ENCODE peak calls at places on chromosomes 16 and 17, in nine cellular contexts. One of them, this sample, is unnamed.

GRCh38 chr16:2520784-2521577 is 810 bp downstream of the AMDHD2 start:
- DNase-seq in PC-3: peak
- DNase-seq in NCI-H1436 treated with DMSO at 0.1 percent for 48 hours: no peak
- DNase-seq in fibroblast of mammary gland: peak
- DNase-seq in Panc1: no peak
- DNase-seq in skeletal muscle cell: no peak
- DNase-seq in mesothelial cell of epicardium: no peak
- DNase-seq in lung microvascular endothelial cell: no peak
- DNase-seq in midbrain: no peak
- DNase-seq in this sample: no peak

GRCh38 chr16:3797904-3798811 is 80.8 kb upstream of the TRAP1 start:
- DNase-seq in skeletal muscle cell: no peak
- DNase-seq in fibroblast of mammary gland: no peak
- DNase-seq in NCI-H1436 treated with DMSO at 0.1 percent for 48 hours: no peak
- DNase-seq in midbrain: no peak
- DNase-seq in PC-3: no peak
- DNase-seq in lung microvascular endothelial cell: no peak
- DNase-seq in mesothelial cell of epicardium: no peak
- DNase-seq in Panc1: no peak
- DNase-seq in this sample: no peak

GRCh38 chr16:14155572-14156213 is 84.6 kb downstream of the MRTFB start:
- DNase-seq in mesothelial cell of epicardium: no peak
- DNase-seq in skeletal muscle cell: no peak
- DNase-seq in NCI-H1436 treated with DMSO at 0.1 percent for 48 hours: no peak
- DNase-seq in lung microvascular endothelial cell: no peak
- DNase-seq in Panc1: no peak
- DNase-seq in fibroblast of mammary gland: no peak
- DNase-seq in PC-3: no peak
- DNase-seq in midbrain: no peak
- DNase-seq in this sample: no peak

GRCh38 chr17:13995856-13996635 is 73.3 kb upstream of the COX10 start:
- DNase-seq in fibroblast of mammary gland: no peak
- DNase-seq in NCI-H1436 treated with DMSO at 0.1 percent for 48 hours: no peak
- DNase-seq in midbrain: no peak
- DNase-seq in skeletal muscle cell: no peak
- DNase-seq in lung microvascular endothelial cell: no peak
- DNase-seq in Panc1: no peak
- DNase-seq in PC-3: no peak
- DNase-seq in mesothelial cell of epicardium: no peak
- DNase-seq in this sample: no peak

GRCh38 chr16:56931253-56931768 is 631 bp upstream of the HERPUD1 start:
- DNase-seq in midbrain: no peak
- DNase-seq in fibroblast of mammary gland: peak
- DNase-seq in mesothelial cell of epicardium: no peak
- DNase-seq in PC-3: no peak
- DNase-seq in NCI-H1436 treated with DMSO at 0.1 percent for 48 hours: no peak
- DNase-seq in lung microvascular endothelial cell: no peak
- DNase-seq in Panc1: no peak
- DNase-seq in skeletal muscle cell: no peak
- DNase-seq in this sample: no peak

GRCh38 chr17:49190932-49191331 is 19.4 kb downstream of the GNGT2 start:
- DNase-seq in Panc1: no peak
- DNase-seq in midbrain: no peak
- DNase-seq in fibroblast of mammary gland: no peak
- DNase-seq in PC-3: no peak
- DNase-seq in mesothelial cell of epicardium: no peak
- DNase-seq in NCI-H1436 treated with DMSO at 0.1 percent for 48 hours: no peak
- DNase-seq in lung microvascular endothelial cell: no peak
- DNase-seq in skeletal muscle cell: no peak
- DNase-seq in this sample: no peak

GRCh38 chr16:30122621-30123160 is 329 bp downstream of the MAPK3 start:
- DNase-seq in midbrain: no peak
- DNase-seq in fibroblast of mammary gland: no peak
- DNase-seq in Panc1: no peak
- DNase-seq in PC-3: no peak
- DNase-seq in lung microvascular endothelial cell: peak
- DNase-seq in mesothelial cell of epicardium: no peak
- DNase-seq in NCI-H1436 treated with DMSO at 0.1 percent for 48 hours: no peak
- DNase-seq in skeletal muscle cell: no peak
- DNase-seq in this sample: no peak

GRCh38 chr17:6749519-6749918 is 6.3 kb upstream of the XAF1 start:
- DNase-seq in lung microvascular endothelial cell: no peak
- DNase-seq in skeletal muscle cell: no peak
- DNase-seq in mesothelial cell of epicardium: no peak
- DNase-seq in fibroblast of mammary gland: peak
- DNase-seq in NCI-H1436 treated with DMSO at 0.1 percent for 48 hours: no peak
- DNase-seq in midbrain: no peak
- DNase-seq in PC-3: no peak
- DNase-seq in Panc1: no peak
- DNase-seq in this sample: no peak

GRCh38 chr16:49492090-49492801 is 118.6 kb downstream of the C16orf78 start:
- DNase-seq in PC-3: peak
- DNase-seq in Panc1: no peak
- DNase-seq in midbrain: peak
- DNase-seq in lung microvascular endothelial cell: peak
- DNase-seq in fibroblast of mammary gland: no peak
- DNase-seq in NCI-H1436 treated with DMSO at 0.1 percent for 48 hours: no peak
- DNase-seq in skeletal muscle cell: no peak
- DNase-seq in mesothelial cell of epicardium: peak
- DNase-seq in this sample: no peak

GRCh38 chr17:77324227-77324626 is 183.5 kb downstream of the SEC14L1 start:
- DNase-seq in lung microvascular endothelial cell: no peak
- DNase-seq in fibroblast of mammary gland: no peak
- DNase-seq in midbrain: no peak
- DNase-seq in mesothelial cell of epicardium: no peak
- DNase-seq in PC-3: no peak
- DNase-seq in NCI-H1436 treated with DMSO at 0.1 percent for 48 hours: no peak
- DNase-seq in skeletal muscle cell: no peak
- DNase-seq in Panc1: no peak
- DNase-seq in this sample: no peak

GRCh38 chr16:30924086-30924714 is 828 bp downstream of the FBXL19 start:
- DNase-seq in midbrain: no peak
- DNase-seq in mesothelial cell of epicardium: no peak
- DNase-seq in fibroblast of mammary gland: no peak
- DNase-seq in PC-3: no peak
- DNase-seq in NCI-H1436 treated with DMSO at 0.1 percent for 48 hours: no peak
- DNase-seq in Panc1: no peak
- DNase-seq in skeletal muscle cell: no peak
- DNase-seq in lung microvascular endothelial cell: no peak
- DNase-seq in this sample: no peak

GRCh38 chr17:68431661-68432071 is 25.6 kb downstream of the WIPI1 start:
- DNase-seq in NCI-H1436 treated with DMSO at 0.1 percent for 48 hours: no peak
- DNase-seq in lung microvascular endothelial cell: peak
- DNase-seq in Panc1: no peak
- DNase-seq in midbrain: no peak
- DNase-seq in skeletal muscle cell: no peak
- DNase-seq in mesothelial cell of epicardium: no peak
- DNase-seq in PC-3: peak
- DNase-seq in fibroblast of mammary gland: peak
- DNase-seq in this sample: peak

GRCh38 chr17:58960068-58960467 is 146.6 kb downstream of the TRIM37 start:
- DNase-seq in lung microvascular endothelial cell: peak
- DNase-seq in Panc1: no peak
- DNase-seq in NCI-H1436 treated with DMSO at 0.1 percent for 48 hours: no peak
- DNase-seq in midbrain: no peak
- DNase-seq in mesothelial cell of epicardium: no peak
- DNase-seq in fibroblast of mammary gland: peak
- DNase-seq in PC-3: peak
- DNase-seq in skeletal muscle cell: peak
- DNase-seq in this sample: peak

GRCh38 chr16:77660311-77660710 is 62.0 kb upstream of the NUDT7 start:
- DNase-seq in midbrain: peak
- DNase-seq in fibroblast of mammary gland: peak
- DNase-seq in Panc1: no peak
- DNase-seq in mesothelial cell of epicardium: no peak
- DNase-seq in PC-3: peak
- DNase-seq in lung microvascular endothelial cell: peak
- DNase-seq in skeletal muscle cell: peak
- DNase-seq in NCI-H1436 treated with DMSO at 0.1 percent for 48 hours: no peak
- DNase-seq in this sample: peak

GRCh38 chr17:47252209-47252608 is 1.4 kb upstream of the ITGB3 start:
- DNase-seq in mesothelial cell of epicardium: no peak
- DNase-seq in NCI-H1436 treated with DMSO at 0.1 percent for 48 hours: no peak
- DNase-seq in fibroblast of mammary gland: no peak
- DNase-seq in PC-3: no peak
- DNase-seq in midbrain: no peak
- DNase-seq in skeletal muscle cell: no peak
- DNase-seq in lung microvascular endothelial cell: no peak
- DNase-seq in Panc1: no peak
- DNase-seq in this sample: no peak

GRCh38 chr17:40460585-40460975 is 17.3 kb downstream of the IGFBP4 start:
- DNase-seq in NCI-H1436 treated with DMSO at 0.1 percent for 48 hours: peak
- DNase-seq in PC-3: peak
- DNase-seq in midbrain: no peak
- DNase-seq in fibroblast of mammary gland: no peak
- DNase-seq in mesothelial cell of epicardium: no peak
- DNase-seq in skeletal muscle cell: no peak
- DNase-seq in Panc1: no peak
- DNase-seq in lung microvascular endothelial cell: no peak
- DNase-seq in this sample: no peak

GRCh38 chr16:54165174-54165911 is 121.2 kb downstream of the IRX3 start:
- DNase-seq in NCI-H1436 treated with DMSO at 0.1 percent for 48 hours: no peak
- DNase-seq in Panc1: no peak
- DNase-seq in mesothelial cell of epicardium: no peak
- DNase-seq in fibroblast of mammary gland: no peak
- DNase-seq in midbrain: no peak
- DNase-seq in PC-3: no peak
- DNase-seq in skeletal muscle cell: no peak
- DNase-seq in lung microvascular endothelial cell: no peak
- DNase-seq in this sample: no peak

GRCh38 chr17:42653179-42654124 is 5.6 kb upstream of the TUBG2 start:
- DNase-seq in mesothelial cell of epicardium: no peak
- DNase-seq in Panc1: no peak
- DNase-seq in lung microvascular endothelial cell: peak
- DNase-seq in NCI-H1436 treated with DMSO at 0.1 percent for 48 hours: no peak
- DNase-seq in PC-3: peak
- DNase-seq in midbrain: peak
- DNase-seq in skeletal muscle cell: no peak
- DNase-seq in fibroblast of mammary gland: peak
- DNase-seq in this sample: peak

GRCh38 chr17:75345514-75346167 is 56.4 kb upstream of the SLC25A19 start:
- DNase-seq in NCI-H1436 treated with DMSO at 0.1 percent for 48 hours: no peak
- DNase-seq in skeletal muscle cell: no peak
- DNase-seq in fibroblast of mammary gland: no peak
- DNase-seq in lung microvascular endothelial cell: no peak
- DNase-seq in midbrain: no peak
- DNase-seq in mesothelial cell of epicardium: no peak
- DNase-seq in Panc1: no peak
- DNase-seq in PC-3: no peak
- DNase-seq in this sample: no peak

GRCh38 chr17:82375359-82376041 is 3.9 kb downstream of the UTS2R start:
- DNase-seq in Panc1: no peak
- DNase-seq in PC-3: no peak
- DNase-seq in mesothelial cell of epicardium: no peak
- DNase-seq in skeletal muscle cell: no peak
- DNase-seq in lung microvascular endothelial cell: no peak
- DNase-seq in NCI-H1436 treated with DMSO at 0.1 percent for 48 hours: no peak
- DNase-seq in midbrain: no peak
- DNase-seq in fibroblast of mammary gland: no peak
- DNase-seq in this sample: no peak

GRCh38 chr17:46061435-46061834 is 62.4 kb downstream of the STH start:
- DNase-seq in lung microvascular endothelial cell: peak
- DNase-seq in Panc1: no peak
- DNase-seq in fibroblast of mammary gland: peak
- DNase-seq in PC-3: peak
- DNase-seq in skeletal muscle cell: no peak
- DNase-seq in mesothelial cell of epicardium: no peak
- DNase-seq in NCI-H1436 treated with DMSO at 0.1 percent for 48 hours: no peak
- DNase-seq in midbrain: no peak
- DNase-seq in this sample: peak

GRCh38 chr16:67879936-67880335 is 4.7 kb upstream of the NRN1L start:
- DNase-seq in skeletal muscle cell: no peak
- DNase-seq in NCI-H1436 treated with DMSO at 0.1 percent for 48 hours: no peak
- DNase-seq in mesothelial cell of epicardium: no peak
- DNase-seq in fibroblast of mammary gland: no peak
- DNase-seq in Panc1: no peak
- DNase-seq in PC-3: no peak
- DNase-seq in lung microvascular endothelial cell: no peak
- DNase-seq in midbrain: no peak
- DNase-seq in this sample: no peak

GRCh38 chr16:4415538-4416199 is 727 bp downstream of the CORO7 start:
- DNase-seq in NCI-H1436 treated with DMSO at 0.1 percent for 48 hours: no peak
- DNase-seq in Panc1: no peak
- DNase-seq in midbrain: peak
- DNase-seq in fibroblast of mammary gland: no peak
- DNase-seq in mesothelial cell of epicardium: no peak
- DNase-seq in skeletal muscle cell: no peak
- DNase-seq in lung microvascular endothelial cell: peak
- DNase-seq in PC-3: peak
- DNase-seq in this sample: peak

GRCh38 chr17:64388961-64389565 is 1.6 kb downstream of the PECAM1 start:
- DNase-seq in midbrain: no peak
- DNase-seq in skeletal muscle cell: no peak
- DNase-seq in PC-3: no peak
- DNase-seq in NCI-H1436 treated with DMSO at 0.1 percent for 48 hours: no peak
- DNase-seq in fibroblast of mammary gland: no peak
- DNase-seq in lung microvascular endothelial cell: peak
- DNase-seq in mesothelial cell of epicardium: no peak
- DNase-seq in Panc1: no peak
- DNase-seq in this sample: no peak

GRCh38 chr17:71649986-71650385 is 470.8 kb upstream of the SOX9 start:
- DNase-seq in NCI-H1436 treated with DMSO at 0.1 percent for 48 hours: no peak
- DNase-seq in Panc1: no peak
- DNase-seq in PC-3: no peak
- DNase-seq in skeletal muscle cell: no peak
- DNase-seq in lung microvascular endothelial cell: no peak
- DNase-seq in fibroblast of mammary gland: no peak
- DNase-seq in mesothelial cell of epicardium: no peak
- DNase-seq in midbrain: no peak
- DNase-seq in this sample: no peak

GRCh38 chr16:1333149-1333812 is at the start of gene BAIAP3:
- DNase-seq in NCI-H1436 treated with DMSO at 0.1 percent for 48 hours: no peak
- DNase-seq in fibroblast of mammary gland: no peak
- DNase-seq in midbrain: peak
- DNase-seq in mesothelial cell of epicardium: no peak
- DNase-seq in lung microvascular endothelial cell: peak
- DNase-seq in PC-3: peak
- DNase-seq in Panc1: no peak
- DNase-seq in skeletal muscle cell: no peak
- DNase-seq in this sample: no peak